ENCODE peak calls at places on chromosomes 1 and 21, in six cellular contexts. P is cardiac muscle cell; T is WTC11; D is CD8-positive, alpha-beta T cell; J is endothelial cell; V is BE2C. K is an unnamed sample.

GRCh38 chr21:32494946-32495703 is 82.6 kb downstream of the EVA1C start:
- DNase-seq in J (no peak), D (no peak), T (no peak), P (peak), V (no peak), K (no peak)

GRCh38 chr1:196309386-196309785 is 298.9 kb downstream of the KCNT2 start:
- DNase-seq in J (no peak), D (no peak), P (peak), T (no peak), V (no peak), K (no peak)

GRCh38 chr1:95169544-95169943 is 52.4 kb downstream of the TLCD4 start:
- DNase-seq in D (no peak), P (no peak), J (no peak), V (no peak), T (no peak), K (peak)

GRCh38 chr1:91582431-91582921 is 81.8 kb downstream of the CDC7 start:
- DNase-seq in J (no peak), V (no peak), P (peak), T (no peak), D (no peak), K (no peak)

GRCh38 chr1:182279724-182280506 is 111.7 kb downstream of the GLUL start:
- DNase-seq in D (no peak), P (no peak), T (no peak), J (peak), V (no peak), K (no peak)

GRCh38 chr21:29606613-29607012 is 307.9 kb downstream of the BACH1 start:
- DNase-seq in J (no peak), T (no peak), V (no peak), P (no peak), D (no peak), K (no peak)

GRCh38 chr1:221117548-221117951 is 238.3 kb downstream of the HLX start:
- DNase-seq in J (no peak), D (no peak), T (no peak), P (peak), V (peak), K (no peak)

GRCh38 chr1:61782771-61783170 is 40.5 kb downstream of the PATJ start:
- DNase-seq in D (peak), P (no peak), V (no peak), T (no peak), J (no peak), K (no peak)

GRCh38 chr1:227192163-227192562 is 126.1 kb downstream of the CDC42BPA start:
- DNase-seq in T (no peak), P (peak), V (no peak), D (no peak), J (no peak), K (no peak)

GRCh38 chr1:111199881-111200801 is at the start of gene DENND2D:
- DNase-seq in P (no peak), J (no peak), D (no peak), V (no peak), T (no peak), K (no peak)

GRCh38 chr1:4380564-4381168 is 273.7 kb upstream of the AJAP1 start:
- DNase-seq in J (no peak), P (no peak), D (no peak), T (no peak), V (no peak), K (no peak)

GRCh38 chr1:29243863-29244185 is 7.5 kb downstream of the PTPRU start:
- DNase-seq in J (no peak), P (peak), V (no peak), T (no peak), D (no peak), K (no peak)

GRCh38 chr1:234770924-234771540 is 161.1 kb upstream of the IRF2BP2 start:
- DNase-seq in D (no peak), P (no peak), J (no peak), T (no peak), V (no peak), K (no peak)

GRCh38 chr1:230589951-230590350 is 52.3 kb upstream of the COG2 start:
- DNase-seq in J (no peak), D (no peak), T (no peak), P (no peak), V (no peak), K (no peak)

GRCh38 chr21:34693192-34693810 is 24.5 kb downstream of the CLIC6 start:
- DNase-seq in V (peak), T (peak), J (peak), P (peak), D (no peak), K (no peak)

GRCh38 chr1:229817936-229818335 is 191.9 kb downstream of the URB2 start:
- DNase-seq in D (no peak), T (no peak), P (no peak), V (no peak), J (no peak), K (no peak)

GRCh38 chr1:170290971-170291370 is 145.2 kb downstream of the NTMT2 start:
- DNase-seq in T (no peak), J (no peak), V (no peak), D (no peak), P (no peak), K (no peak)

DNA sequence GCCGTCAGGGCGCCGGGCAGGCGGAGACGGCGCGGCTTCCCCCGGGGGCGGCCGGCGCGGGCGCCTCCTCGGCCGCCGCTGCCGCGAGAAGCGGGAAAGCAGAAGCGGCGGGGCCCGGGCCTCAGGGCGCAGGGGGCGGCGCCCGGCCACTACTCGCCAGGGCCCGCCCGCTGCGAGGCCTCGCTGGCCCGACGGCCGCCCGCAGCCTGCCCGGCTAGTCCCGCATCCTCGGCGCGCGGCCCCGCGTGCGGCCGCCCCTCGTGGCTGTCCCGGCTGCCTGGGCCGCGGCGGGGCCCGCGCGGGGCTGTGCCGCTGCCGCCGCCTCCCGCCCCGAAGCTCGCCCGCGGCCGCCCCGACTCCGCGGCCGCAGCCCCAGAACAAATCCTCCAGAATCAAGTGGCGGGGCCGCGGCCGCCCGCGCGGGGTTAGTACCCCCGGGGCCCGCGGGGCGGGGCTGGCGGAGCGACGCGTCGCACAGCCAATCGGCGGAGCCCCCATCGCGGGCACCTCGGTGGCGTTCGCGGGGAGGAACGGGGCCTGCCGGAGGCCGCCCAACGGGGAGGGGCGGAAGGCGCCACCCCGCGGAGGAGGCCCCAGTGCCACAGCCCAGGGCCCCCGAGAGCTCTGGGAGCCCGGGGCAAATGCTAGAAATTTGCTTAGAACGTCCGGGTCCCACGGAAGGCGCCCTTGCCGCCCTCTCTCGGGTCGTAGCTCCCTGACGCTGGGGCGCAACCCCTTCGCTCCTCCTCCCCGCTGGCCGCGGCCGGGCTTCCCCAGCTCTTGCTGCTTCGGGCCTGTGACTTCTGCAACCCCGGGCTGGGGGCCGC is at the start of gene RUNX3:
- DNase-seq in V (no peak), P (no peak), T (peak), D (peak), J (no peak), K (peak)
- TF ChIP-seq CTCF in V (no peak), P (no peak), T (no peak), D (no peak), J (no peak), K (no peak)

GRCh38 chr1:27577504-27578188 is 26.3 kb downstream of the AHDC1 start:
- DNase-seq in V (no peak), T (no peak), J (no peak), P (no peak), D (no peak), K (no peak)

GRCh38 chr1:27574871-27575831 is 28.8 kb downstream of the AHDC1 start:
- DNase-seq in T (peak), D (no peak), J (peak), P (peak), V (peak), K (peak)

GRCh38 chr1:27574001-27574781 is 29.8 kb downstream of the AHDC1 start:
- DNase-seq in T (no peak), J (no peak), V (peak), P (no peak), D (no peak), K (no peak)

GRCh38 chr1:27576846-27577245 is 27.1 kb downstream of the AHDC1 start:
- DNase-seq in P (no peak), J (no peak), T (no peak), V (no peak), D (no peak), K (no peak)

DNA sequence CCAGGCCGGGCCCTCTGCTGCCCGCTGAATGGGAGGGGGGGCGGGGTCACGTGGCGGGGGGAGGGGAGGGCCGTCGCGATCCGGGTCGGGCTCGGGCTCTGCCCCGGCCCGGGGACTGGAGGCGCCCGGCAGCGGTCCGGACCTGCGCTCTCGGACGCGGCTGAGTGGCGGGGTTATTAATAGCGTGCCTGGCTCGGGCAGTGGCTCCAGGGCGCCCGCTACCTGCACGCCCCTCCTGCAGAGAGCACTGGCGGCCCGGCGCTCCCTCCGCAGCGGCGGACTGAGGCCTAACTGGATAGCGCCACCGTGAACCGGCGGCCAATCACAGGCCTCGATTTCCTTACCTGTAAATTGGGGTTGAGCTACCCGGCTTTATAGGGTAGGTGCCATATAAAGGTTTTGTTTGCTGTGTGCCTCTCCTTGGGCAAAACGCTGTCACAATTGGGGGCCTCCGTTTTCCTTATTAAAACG is 28.0 kb downstream of the AHDC1 start:
- DNase-seq in D (no peak), P (peak), J (peak), V (peak), T (peak), K (peak)
- TF ChIP-seq CTCF in D (no peak), P (peak), J (no peak), V (peak), T (no peak), K (no peak)

DNA sequence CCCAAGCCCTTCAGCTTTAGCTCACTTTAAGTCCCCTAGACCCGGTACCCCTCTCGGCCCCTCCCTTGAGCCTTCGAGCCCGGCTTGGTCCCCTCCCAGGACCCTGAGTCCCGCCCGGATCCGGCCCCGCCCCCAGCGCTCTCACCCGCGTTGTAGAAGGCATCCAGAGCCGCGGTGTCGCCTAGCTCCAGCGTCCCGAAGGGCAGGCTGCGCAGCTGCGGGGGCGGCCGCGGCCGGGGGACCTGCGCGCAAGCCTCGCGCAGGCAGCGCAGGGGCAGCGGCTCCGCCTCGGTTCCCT is 699 bp downstream of the MAP3K6 start:
- DNase-seq in J (peak), T (peak), D (no peak), P (peak), V (peak), K (peak)
- TF ChIP-seq CTCF in J (no peak), T (no peak), D (no peak), P (no peak), V (no peak), K (no peak)

DNA sequence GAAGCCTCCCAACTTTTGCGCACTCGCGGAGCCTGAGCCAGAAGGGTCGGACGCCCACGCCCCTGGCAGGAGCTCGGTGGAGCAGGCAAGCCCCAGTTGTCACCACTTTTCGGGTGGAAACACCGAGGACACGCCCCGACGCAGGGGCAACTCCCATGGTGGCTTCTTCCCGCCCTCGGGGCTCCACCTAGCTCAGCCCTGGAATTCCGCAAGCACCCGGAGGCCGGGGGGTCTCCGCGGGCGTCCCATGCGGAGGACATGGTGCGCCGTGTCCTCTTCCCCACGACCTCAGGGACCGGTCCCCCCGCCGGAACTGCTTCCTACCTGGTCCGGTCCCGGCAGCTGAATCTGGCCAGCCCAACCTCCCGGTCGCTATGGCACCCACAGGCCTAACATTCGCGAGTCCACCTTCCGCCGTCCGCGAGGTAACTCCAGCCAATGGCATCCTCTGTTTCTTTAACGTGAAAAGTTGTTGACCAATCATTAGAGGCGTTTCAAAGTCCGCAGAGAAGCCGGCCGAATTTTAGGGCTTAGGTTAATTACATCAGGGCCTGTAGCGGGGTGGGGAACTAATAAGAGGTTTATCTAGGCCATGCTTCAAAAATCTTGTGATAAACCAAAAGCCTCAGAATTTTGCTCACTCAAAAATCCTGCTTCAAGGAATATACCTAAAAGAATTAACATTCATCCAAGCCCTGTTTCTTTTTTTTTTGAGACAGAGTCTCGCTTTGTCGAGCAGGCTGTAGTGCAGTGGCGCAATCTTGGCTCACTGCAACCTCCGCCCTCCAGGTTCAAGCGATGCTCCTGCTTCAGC is at the start of gene STPG1:
- DNase-seq in D (peak), T (peak), P (peak), V (peak), J (peak), K (peak)
- TF ChIP-seq CTCF in D (no peak), T (no peak), P (no peak), V (no peak), J (no peak), K (no peak)

GRCh38 chr21:39881661-39882060 is 14.4 kb downstream of the PCP4 start:
- DNase-seq in V (no peak), J (no peak), T (no peak), P (no peak), D (no peak), K (no peak)
- TF ChIP-seq CTCF in V (no peak), J (no peak), T (no peak), P (no peak), D (no peak), K (no peak)

DNA sequence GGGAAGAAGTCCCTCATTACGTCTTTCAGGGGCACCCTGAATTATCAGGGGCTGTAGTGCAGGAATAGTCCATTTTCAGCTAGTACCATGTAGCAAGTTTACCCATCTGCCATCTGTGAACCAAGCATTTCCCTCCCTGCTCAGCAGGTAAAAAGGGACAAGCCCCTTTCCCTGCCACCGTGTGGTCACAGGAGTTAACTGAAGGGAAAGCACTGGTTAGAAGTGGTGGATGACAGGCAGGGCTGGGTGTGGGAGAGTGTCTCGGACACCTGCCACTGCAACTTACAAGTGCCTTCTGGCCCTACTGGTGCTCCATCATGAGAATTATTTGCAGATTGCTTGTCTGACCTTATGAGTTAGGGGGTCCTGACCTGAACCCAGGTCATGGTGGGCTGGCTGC is 32.0 kb upstream of the IGSF5 start:
- DNase-seq in P (no peak), D (no peak), T (peak), V (no peak), J (no peak), K (peak)
- TF ChIP-seq CTCF in P (no peak), D (no peak), T (no peak), V (no peak), J (no peak), K (peak)

GRCh38 chr1:178241057-178241456 is 147.2 kb downstream of the RASAL2 start:
- DNase-seq in J (no peak), P (peak), V (no peak), T (no peak), D (no peak), K (no peak)

GRCh38 chr1:178243119-178243518 is 149.2 kb downstream of the RASAL2 start:
- DNase-seq in D (no peak), T (no peak), P (no peak), J (no peak), V (no peak), K (no peak)

GRCh38 chr1:178243890-178244289 is 150.0 kb downstream of the RASAL2 start:
- DNase-seq in P (no peak), T (no peak), D (no peak), V (no peak), J (no peak), K (no peak)

GRCh38 chr1:178238722-178239510 is 145.0 kb downstream of the RASAL2 start:
- DNase-seq in T (no peak), J (no peak), D (no peak), V (no peak), P (peak), K (peak)

GRCh38 chr1:178241837-178242236 is 147.9 kb downstream of the RASAL2 start:
- DNase-seq in P (no peak), V (no peak), J (no peak), T (no peak), D (no peak), K (no peak)
- TF ChIP-seq CTCF in P (no peak), V (no peak), J (peak), T (no peak), D (no peak), K (peak)